ENCODE peak calls at places on chromosomes 2 and 18, in nine cellular contexts. D is cardiac septum; I is WTC11; L is anterior cingulate cortex; Y is activated naive CD4-positive, alpha-beta T cell; H is naive thymus-derived CD4-positive, alpha-beta T cell; R is NCI-H774; Z is epithelial cell of esophagus; X is astrocyte of the cerebellum. M is an unnamed sample.

GRCh38 chr2:43745457-43745856 is 28.4 kb upstream of the DYNC2LI1 start:
- DNase-seq in D (no peak), X (peak; percentile 75), Z (no peak), R (no peak), I (no peak), Y (no peak), L (no peak), H (no peak), M (no peak)

GRCh38 chr2:203789613-203790012 is 78.0 kb upstream of the CTLA4 start:
- DNase-seq in R (no peak), H (no peak), Y (no peak), D (no peak), I (no peak), L (no peak), Z (no peak), X (no peak), M (no peak)

GRCh38 chr2:150389487-150389886 is 98.0 kb downstream of the RND3 start:
- DNase-seq in R (no peak), I (no peak), X (no peak), L (no peak), D (no peak), H (no peak), Z (no peak), Y (no peak), M (no peak)

GRCh38 chr2:148914463-148914862 is 39.4 kb downstream of the KIF5C start:
- DNase-seq in Y (no peak), X (no peak), R (peak; percentile 83), I (no peak), L (peak; percentile 33), Z (no peak), H (no peak), D (no peak), M (no peak)

GRCh38 chr18:23981369-23981768 is 33.2 kb upstream of the TTC39C start:
- DNase-seq in Y (no peak), Z (no peak), H (no peak), X (no peak), R (no peak), I (no peak), D (no peak), L (no peak), M (no peak)

GRCh38 chr2:191350826-191351225 is 105.6 kb downstream of the MYO1B start:
- DNase-seq in I (no peak), Z (peak; percentile 30), D (no peak), H (no peak), R (no peak), Y (no peak), L (no peak), X (no peak), M (no peak)

GRCh38 chr2:19362094-19362649 is 3.7 kb upstream of the OSR1 start:
- DNase-seq in R (peak; percentile 31), I (no peak), L (no peak), D (no peak), Y (no peak), H (no peak), Z (peak; percentile 37), X (no peak), M (no peak)

GRCh38 chr2:46163804-46164569 is 133.2 kb upstream of the EPAS1 start:
- DNase-seq in Z (peak; percentile 89), X (no peak), H (no peak), I (no peak), D (no peak), Y (no peak), R (no peak), L (no peak), M (no peak)

GRCh38 chr2:226799976-226800940 is 638 bp upstream of the IRS1 start:
- DNase-seq in R (no peak), Y (no peak), L (no peak), I (no peak), Z (peak; percentile 33), X (no peak), H (no peak), D (peak; percentile 75), M (peak; percentile 71)

GRCh38 chr2:232609607-232610006 is 23.8 kb upstream of the EFHD1 start:
- DNase-seq in H (no peak), D (no peak), R (no peak), Z (no peak), Y (no peak), I (no peak), X (no peak), L (no peak), M (no peak)

M was measured in sigmoid colon.